ENCODE peak calls at places on chromosomes 2 and 18, in eight cellular contexts. W, M, P, V, J, H, O and I are unnamed samples.

GRCh38 chr2:25303517-25304338 is 38.0 kb downstream of the DNMT3A start:
- DNase-seq in W (no peak), M (no peak), P (no peak), V (no peak), J (no peak), H (no peak), O (no peak), I (no peak)

GRCh38 chr2:227822416-227823003 is 8.9 kb downstream of the CCL20 start:
- DNase-seq in W (no peak), M (no peak), P (no peak), V (no peak), J (peak; percentile 21), H (no peak), O (no peak), I (no peak)

GRCh38 chr18:67359868-67360838 is 156.4 kb downstream of the DSEL start:
- DNase-seq in W (no peak), M (peak; percentile 43), P (peak; percentile 13), V (peak; percentile 96), J (peak; percentile 29), H (peak; percentile 86), O (no peak), I (peak; percentile 97)

GRCh38 chr2:177758591-177759371 is 313.8 kb downstream of the PDE11A start:
- DNase-seq in W (no peak), M (peak; percentile 17), P (peak; percentile 13), V (peak; percentile 42), J (peak; percentile 16), H (peak; percentile 76), O (peak; percentile 41), I (peak; percentile 80)

GRCh38 chr2:101622633-101623521 is 74.6 kb upstream of the MAP4K4 start:
- DNase-seq in W (no peak), M (no peak), P (no peak), V (no peak), J (no peak), H (no peak), O (no peak), I (no peak)

GRCh38 chr2:64404002-64404731 is 49.8 kb upstream of the LGALSL start:
- DNase-seq in W (peak; percentile 13), M (peak; percentile 86), P (peak; percentile 79), V (peak; percentile 35), J (peak; percentile 77), H (peak; percentile 92), O (no peak), I (peak; percentile 99)

GRCh38 chr2:101151859-101152194 is 645 bp upstream of the TBC1D8 start:
- DNase-seq in W (no peak), M (peak; percentile 34), P (peak; percentile 28), V (no peak), J (no peak), H (peak; percentile 27), O (no peak), I (no peak)

GRCh38 chr2:47897191-47897955 is 8.9 kb downstream of the FBXO11 start:
- DNase-seq in W (no peak), M (no peak), P (no peak), V (no peak), J (no peak), H (no peak), O (no peak), I (no peak)

GRCh38 chr18:32469190-32469611 is 1.5 kb downstream of the GAREM1 start:
- DNase-seq in W (no peak), M (peak; percentile 77), P (peak; percentile 41), V (peak; percentile 36), J (peak; percentile 41), H (peak; percentile 60), O (peak; percentile 19), I (peak; percentile 12)

GRCh38 chr2:187360286-187360685 is 87.8 kb downstream of the CALCRL start:
- DNase-seq in W (no peak), M (no peak), P (no peak), V (no peak), J (no peak), H (no peak), O (no peak), I (peak; percentile 82)

GRCh38 chr2:48651127-48651526 is 33.5 kb downstream of the GTF2A1L start:
- DNase-seq in W (no peak), M (no peak), P (no peak), V (peak; percentile 76), J (no peak), H (no peak), O (no peak), I (peak; percentile 47)

GRCh38 chr2:151760139-151760650 is 25.9 kb upstream of the NEB start:
- DNase-seq in W (no peak), M (no peak), P (no peak), V (no peak), J (peak; percentile 79), H (peak; percentile 27), O (no peak), I (no peak)

GRCh38 chr2:26088038-26088643 is 54.3 kb downstream of the RAB10 start:
- DNase-seq in W (no peak), M (peak; percentile 36), P (no peak), V (peak; percentile 36), J (peak; percentile 42), H (no peak), O (no peak), I (peak; percentile 37)

GRCh38 chr2:152221870-152222269 is 46.3 kb upstream of the STAM2 start:
- DNase-seq in W (no peak), M (no peak), P (no peak), V (peak; percentile 76), J (no peak), H (no peak), O (no peak), I (peak; percentile 28)

GRCh38 chr2:8159966-8160603 is 521.8 kb upstream of the ID2 start:
- DNase-seq in W (no peak), M (no peak), P (no peak), V (no peak), J (peak; percentile 19), H (no peak), O (no peak), I (no peak)

GRCh38 chr2:156405586-156405985 is 30.6 kb upstream of the GPD2 start:
- DNase-seq in W (no peak), M (peak; percentile 36), P (no peak), V (peak; percentile 16), J (peak; percentile 7), H (peak; percentile 35), O (no peak), I (no peak)

DNA sequence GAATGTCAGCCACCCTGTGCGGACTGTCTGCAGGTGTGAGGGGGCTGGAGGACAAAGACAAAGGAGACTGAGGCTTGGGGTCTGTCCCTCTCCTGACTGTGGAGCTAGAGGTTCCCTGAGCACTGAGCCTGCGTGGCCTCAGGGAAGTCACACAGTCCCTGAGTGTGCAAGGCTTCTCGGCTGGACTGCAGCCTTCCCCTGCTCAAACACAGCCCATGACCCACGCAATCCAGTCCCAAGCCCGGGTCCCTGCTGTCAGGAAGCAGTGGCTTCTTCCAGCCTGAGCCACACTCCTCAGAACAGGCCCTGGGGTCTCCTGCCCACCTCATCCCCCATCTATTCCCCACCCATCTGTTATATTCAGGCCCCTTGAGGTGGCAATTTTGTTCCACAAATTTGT is 2.7 kb downstream of the ASTL start:
- DNase-seq in W (no peak), M (no peak), P (no peak), V (no peak), J (no peak), H (no peak), O (no peak), I (no peak)
- TF ChIP-seq POLR2A in W (no peak), M (no peak), P (no peak), V (no peak), J (no peak), H (no peak), O (no peak), I (no peak)

DNA sequence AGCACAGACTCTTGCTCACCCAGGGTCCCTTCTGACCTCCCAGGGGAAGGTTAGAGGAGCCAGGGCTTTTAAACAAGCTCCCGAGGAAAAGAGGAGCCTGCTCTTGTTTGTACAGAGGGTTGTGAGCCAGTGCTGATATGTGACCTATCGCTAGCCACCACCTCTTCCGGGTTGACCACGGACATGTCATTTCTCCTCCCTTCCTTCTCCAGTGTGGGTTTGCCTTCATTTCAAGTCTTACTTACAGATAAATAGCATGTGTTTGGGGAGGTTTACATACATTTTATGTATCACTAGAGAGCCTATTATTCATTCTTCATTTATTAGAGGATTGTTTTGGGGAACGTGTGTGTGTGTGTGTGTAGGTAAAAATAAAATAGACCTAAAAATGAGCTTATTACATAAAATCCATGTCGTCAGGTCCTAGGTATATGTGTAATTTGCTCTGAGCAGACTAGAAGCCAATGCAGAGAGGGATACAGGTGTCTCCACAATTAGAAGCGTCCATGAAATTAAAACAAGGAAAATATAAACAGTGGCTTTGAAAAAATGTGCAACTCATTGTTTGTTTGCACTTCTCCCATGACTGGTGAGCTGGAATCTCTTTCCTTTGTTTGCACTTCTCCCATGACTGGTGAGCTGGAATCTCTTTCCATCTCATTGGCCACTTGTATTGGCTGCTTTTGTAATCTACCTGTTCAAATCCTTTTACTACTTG is 94.4 kb downstream of the RTN4 start:
- DNase-seq in W (no peak), M (no peak), P (no peak), V (no peak), J (peak; percentile 33), H (no peak), O (no peak), I (no peak)
- TF ChIP-seq POLR2A in W (no peak), M (no peak), P (no peak), V (no peak), J (no peak), H (no peak), O (no peak), I (no peak)

DNA sequence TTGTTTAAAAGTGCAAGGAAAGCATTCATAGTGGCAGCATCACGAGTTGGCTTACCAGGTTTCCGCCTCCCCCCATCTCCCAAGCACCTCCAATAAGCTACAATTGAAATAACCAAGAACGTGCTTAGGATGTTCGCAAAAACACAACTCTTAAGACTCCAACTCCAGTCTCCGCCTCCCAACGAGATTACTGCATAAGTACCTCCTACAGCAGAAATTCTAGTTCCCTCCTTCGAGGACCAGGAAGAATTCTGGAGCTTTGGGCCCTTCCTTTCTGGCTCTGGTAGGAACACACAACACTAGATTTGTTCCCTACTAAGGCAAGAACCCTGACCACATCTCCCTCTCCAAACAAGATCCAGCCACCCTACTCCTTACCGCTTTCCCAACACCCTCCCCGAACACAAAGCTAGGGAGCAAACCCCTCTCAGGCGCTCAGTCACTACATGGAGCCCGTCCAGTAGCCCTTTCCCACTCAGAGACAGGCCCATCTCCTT is 741 bp downstream of the ADAM17 start:
- DNase-seq in W (no peak), M (peak; percentile 23), P (peak; percentile 31), V (peak; percentile 88), J (peak; percentile 29), H (peak; percentile 51), O (no peak), I (peak; percentile 79)
- TF ChIP-seq POLR2A in W (no peak), M (no peak), P (no peak), V (no peak), J (no peak), H (no peak), O (no peak), I (no peak)

GRCh38 chr2:196131384-196131861 is 40.0 kb downstream of the STK17B start:
- DNase-seq in W (no peak), M (no peak), P (peak; percentile 57), V (peak; percentile 44), J (peak; percentile 83), H (peak; percentile 59), O (peak; percentile 66), I (peak; percentile 18)

GRCh38 chr2:196140213-196140612 is 31.2 kb downstream of the STK17B start:
- DNase-seq in W (no peak), M (no peak), P (no peak), V (no peak), J (no peak), H (no peak), O (no peak), I (no peak)

GRCh38 chr2:196131949-196132925 is 39.1 kb downstream of the STK17B start:
- DNase-seq in W (no peak), M (peak; percentile 20), P (no peak), V (peak; percentile 25), J (no peak), H (no peak), O (no peak), I (no peak)

GRCh38 chr2:196137271-196137670 is 34.1 kb downstream of the STK17B start:
- DNase-seq in W (no peak), M (no peak), P (no peak), V (peak; percentile 18), J (no peak), H (no peak), O (no peak), I (no peak)

GRCh38 chr2:196136151-196136550 is 35.2 kb downstream of the STK17B start:
- DNase-seq in W (no peak), M (no peak), P (no peak), V (no peak), J (no peak), H (no peak), O (no peak), I (no peak)
- TF ChIP-seq POLR2A in W (no peak), M (no peak), P (no peak), V (no peak), J (no peak), H (no peak), O (no peak), I (no peak)